ENCODE peak calls at places on chromosomes 6 and 20, in four cellular contexts. U, Q, D and L are unnamed samples.

GRCh38 chr20:26218301-26218700 is 521.6 kb upstream of the ZNF337 start:
- DNase-seq in Q (no peak), U (no peak), D (no peak), L (no peak)

GRCh38 chr20:64090165-64090564 is 6.0 kb upstream of the LKAAEAR1 start:
- DNase-seq in Q (no peak), D (no peak), U (no peak), L (no peak)

GRCh38 chr6:123519191-123519510 is 117.6 kb downstream of the TRDN start:
- DNase-seq in Q (no peak), D (no peak), U (no peak), L (no peak)

GRCh38 chr6:168670386-168670985 is 229.5 kb downstream of the SMOC2 start:
- DNase-seq in Q (no peak), D (no peak), U (no peak), L (no peak)

GRCh38 chr20:44233436-44234016 is 13.6 kb upstream of the GDAP1L1 start:
- DNase-seq in D (no peak), Q (no peak), U (no peak), L (no peak)

GRCh38 chr6:152563182-152563581 is 74.0 kb downstream of the SYNE1 start:
- DNase-seq in Q (no peak), D (no peak), U (no peak), L (no peak)

GRCh38 chr20:54914995-54915394 is 439.6 kb downstream of the DOK5 start:
- DNase-seq in Q (no peak), U (no peak), D (no peak), L (no peak)

GRCh38 chr6:170066679-170067078 is 224.2 kb downstream of the DLL1 start:
- DNase-seq in D (no peak), U (no peak), Q (no peak), L (no peak)

GRCh38 chr6:34132486-34133185 is 13.3 kb downstream of the GRM4 start:
- DNase-seq in Q (no peak), D (no peak), U (no peak), L (no peak)

GRCh38 chr6:44667668-44668390 is 280.3 kb downstream of the CDC5L start:
- DNase-seq in D (no peak), U (no peak), Q (no peak), L (no peak)

GRCh38 chr20:64091762-64092161 is 7.6 kb upstream of the LKAAEAR1 start:
- DNase-seq in Q (no peak), U (no peak), D (no peak), L (no peak)

GRCh38 chr6:165931675-165932074 is 236.0 kb downstream of the TBXT start:
- DNase-seq in D (no peak), U (no peak), Q (no peak), L (no peak)

GRCh38 chr6:5746392-5747140 is 260.2 kb downstream of the NRN1 start:
- DNase-seq in U (no peak), D (no peak), Q (no peak), L (no peak)

GRCh38 chr6:6712979-6713514 is 124.5 kb downstream of the LY86 start:
- DNase-seq in D (no peak), Q (no peak), U (no peak), L (no peak)

GRCh38 chr20:25532015-25532751 is 53.1 kb downstream of the NINL start:
- DNase-seq in D (no peak), U (no peak), Q (no peak), L (no peak)